ENCODE peak calls at places on chromosome 4, in seven cellular contexts. One of them, this sample, is unnamed.

GRCh38 chr4:147548251-147548650 is 67.4 kb downstream of the EDNRA start:
- DNase-seq in OCI-LY7: no peak
- DNase-seq in PC-3: no peak
- DNase-seq in sigmoid colon: no peak
- DNase-seq in MM.1S: no peak
- DNase-seq in tibial artery: no peak
- DNase-seq in dorsolateral prefrontal cortex: no peak
- DNase-seq in this sample: no peak

GRCh38 chr4:146336413-146336807 is 122.1 kb downstream of the REELD1 start:
- DNase-seq in OCI-LY7: no peak
- DNase-seq in PC-3: peak
- DNase-seq in sigmoid colon: no peak
- DNase-seq in MM.1S: no peak
- DNase-seq in tibial artery: no peak
- DNase-seq in dorsolateral prefrontal cortex: no peak
- DNase-seq in this sample: no peak

GRCh38 chr4:77037736-77038135 is 38.1 kb downstream of the CCNI start:
- DNase-seq in OCI-LY7: no peak
- DNase-seq in PC-3: no peak
- DNase-seq in sigmoid colon: no peak
- DNase-seq in MM.1S: no peak
- DNase-seq in tibial artery: no peak
- DNase-seq in dorsolateral prefrontal cortex: no peak
- DNase-seq in this sample: no peak

GRCh38 chr4:39312821-39313220 is 53.3 kb downstream of the RFC1 start:
- DNase-seq in OCI-LY7: no peak
- DNase-seq in PC-3: no peak
- DNase-seq in sigmoid colon: no peak
- DNase-seq in MM.1S: no peak
- DNase-seq in tibial artery: no peak
- DNase-seq in dorsolateral prefrontal cortex: no peak
- DNase-seq in this sample: no peak

GRCh38 chr4:9804918-9805317 is 23.5 kb downstream of the DRD5 start:
- DNase-seq in OCI-LY7: no peak
- DNase-seq in PC-3: no peak
- DNase-seq in sigmoid colon: no peak
- DNase-seq in MM.1S: no peak
- DNase-seq in tibial artery: no peak
- DNase-seq in dorsolateral prefrontal cortex: no peak
- DNase-seq in this sample: no peak

GRCh38 chr4:184506527-184507121 is 32.3 kb upstream of the IRF2 start:
- DNase-seq in OCI-LY7: peak
- DNase-seq in PC-3: peak
- DNase-seq in sigmoid colon: no peak
- DNase-seq in MM.1S: peak
- DNase-seq in tibial artery: no peak
- DNase-seq in dorsolateral prefrontal cortex: no peak
- DNase-seq in this sample: no peak

GRCh38 chr4:183118141-183118540 is 19.1 kb downstream of the WWC2 start:
- DNase-seq in OCI-LY7: no peak
- DNase-seq in PC-3: no peak
- DNase-seq in sigmoid colon: no peak
- DNase-seq in MM.1S: no peak
- DNase-seq in tibial artery: no peak
- DNase-seq in dorsolateral prefrontal cortex: no peak
- DNase-seq in this sample: no peak

GRCh38 chr4:12411072-12411471 is 982.4 kb upstream of the HS3ST1 start:
- DNase-seq in OCI-LY7: no peak
- DNase-seq in PC-3: no peak
- DNase-seq in sigmoid colon: no peak
- DNase-seq in MM.1S: no peak
- DNase-seq in tibial artery: peak
- DNase-seq in dorsolateral prefrontal cortex: no peak
- DNase-seq in this sample: no peak

GRCh38 chr4:55372259-55372658 is 23.5 kb upstream of the TMEM165 start:
- DNase-seq in OCI-LY7: no peak
- DNase-seq in PC-3: no peak
- DNase-seq in sigmoid colon: no peak
- DNase-seq in MM.1S: no peak
- DNase-seq in tibial artery: no peak
- DNase-seq in dorsolateral prefrontal cortex: no peak
- DNase-seq in this sample: no peak

GRCh38 chr4:104966349-104967033 is 180.2 kb upstream of the TET2 start:
- DNase-seq in OCI-LY7: no peak
- DNase-seq in PC-3: peak
- DNase-seq in sigmoid colon: no peak
- DNase-seq in MM.1S: peak
- DNase-seq in tibial artery: peak
- DNase-seq in dorsolateral prefrontal cortex: no peak
- DNase-seq in this sample: no peak

GRCh38 chr4:13766722-13767495 is 139.4 kb upstream of the BOD1L1 start:
- DNase-seq in OCI-LY7: no peak
- DNase-seq in PC-3: no peak
- DNase-seq in sigmoid colon: no peak
- DNase-seq in MM.1S: no peak
- DNase-seq in tibial artery: no peak
- DNase-seq in dorsolateral prefrontal cortex: peak
- DNase-seq in this sample: no peak

GRCh38 chr4:25928956-25929336 is 14.9 kb downstream of the SMIM20 start:
- DNase-seq in OCI-LY7: no peak
- DNase-seq in PC-3: no peak
- DNase-seq in sigmoid colon: no peak
- DNase-seq in MM.1S: no peak
- DNase-seq in tibial artery: no peak
- DNase-seq in dorsolateral prefrontal cortex: no peak
- DNase-seq in this sample: no peak

GRCh38 chr4:57147335-57148060 is 37.3 kb upstream of the IGFBP7 start:
- DNase-seq in OCI-LY7: no peak
- DNase-seq in PC-3: no peak
- DNase-seq in sigmoid colon: no peak
- DNase-seq in MM.1S: no peak
- DNase-seq in tibial artery: no peak
- DNase-seq in dorsolateral prefrontal cortex: no peak
- DNase-seq in this sample: no peak

GRCh38 chr4:6229095-6229494 is 28.7 kb upstream of the JAKMIP1 start:
- DNase-seq in OCI-LY7: no peak
- DNase-seq in PC-3: no peak
- DNase-seq in sigmoid colon: peak
- DNase-seq in MM.1S: no peak
- DNase-seq in tibial artery: no peak
- DNase-seq in dorsolateral prefrontal cortex: peak
- DNase-seq in this sample: no peak

GRCh38 chr4:120841580-120841979 is 80.9 kb downstream of the PRDM5 start:
- DNase-seq in OCI-LY7: no peak
- DNase-seq in PC-3: no peak
- DNase-seq in sigmoid colon: no peak
- DNase-seq in MM.1S: no peak
- DNase-seq in tibial artery: no peak
- DNase-seq in dorsolateral prefrontal cortex: no peak
- DNase-seq in this sample: no peak

GRCh38 chr4:123209436-123209835 is 187.2 kb upstream of the SPRY1 start:
- DNase-seq in OCI-LY7: no peak
- DNase-seq in PC-3: no peak
- DNase-seq in sigmoid colon: no peak
- DNase-seq in MM.1S: no peak
- DNase-seq in tibial artery: no peak
- DNase-seq in dorsolateral prefrontal cortex: no peak
- DNase-seq in this sample: no peak

GRCh38 chr4:125728568-125728967 is 413.8 kb downstream of the FAT4 start:
- DNase-seq in OCI-LY7: no peak
- DNase-seq in PC-3: peak
- DNase-seq in sigmoid colon: no peak
- DNase-seq in MM.1S: no peak
- DNase-seq in tibial artery: no peak
- DNase-seq in dorsolateral prefrontal cortex: no peak
- DNase-seq in this sample: no peak

GRCh38 chr4:102614801-102615200 is 113.6 kb downstream of the NFKB1 start:
- DNase-seq in OCI-LY7: no peak
- DNase-seq in PC-3: no peak
- DNase-seq in sigmoid colon: no peak
- DNase-seq in MM.1S: no peak
- DNase-seq in tibial artery: no peak
- DNase-seq in dorsolateral prefrontal cortex: no peak
- DNase-seq in this sample: no peak

GRCh38 chr4:15963568-15963967 is 593 bp upstream of the FGFBP2 start:
- DNase-seq in OCI-LY7: no peak
- DNase-seq in PC-3: no peak
- DNase-seq in sigmoid colon: no peak
- DNase-seq in MM.1S: no peak
- DNase-seq in tibial artery: no peak
- DNase-seq in dorsolateral prefrontal cortex: no peak
- DNase-seq in this sample: no peak

DNA sequence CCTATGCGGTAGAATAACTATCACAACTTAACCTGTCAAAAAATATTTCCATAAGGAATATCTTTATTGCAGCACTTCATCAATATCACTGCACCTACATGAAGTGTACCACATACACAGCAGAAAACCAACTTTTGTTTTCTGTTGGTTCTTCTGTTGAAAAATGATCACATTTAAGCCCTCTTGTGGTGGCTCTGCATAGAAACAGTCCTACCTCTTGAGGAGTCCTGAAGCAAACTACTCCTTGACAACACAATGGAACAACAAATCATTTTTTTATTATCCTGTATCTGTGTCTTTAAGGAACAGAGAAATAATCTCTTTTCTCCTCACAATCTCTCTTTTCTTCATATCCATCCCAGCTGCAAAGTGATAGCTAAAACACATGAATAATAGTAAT is 39.8 kb upstream of the ATOH1 start:
- DNase-seq in OCI-LY7: peak
- DNase-seq in PC-3: peak
- DNase-seq in sigmoid colon: no peak
- DNase-seq in MM.1S: peak
- DNase-seq in tibial artery: no peak
- DNase-seq in dorsolateral prefrontal cortex: no peak
- DNase-seq in this sample: no peak
- TF ChIP-seq CTCF in OCI-LY7: peak
- TF ChIP-seq CTCF in PC-3: peak
- TF ChIP-seq CTCF in sigmoid colon: no peak
- TF ChIP-seq CTCF in MM.1S: peak
- TF ChIP-seq CTCF in tibial artery: no peak
- TF ChIP-seq CTCF in dorsolateral prefrontal cortex: no peak
- TF ChIP-seq CTCF in this sample: no peak

DNA sequence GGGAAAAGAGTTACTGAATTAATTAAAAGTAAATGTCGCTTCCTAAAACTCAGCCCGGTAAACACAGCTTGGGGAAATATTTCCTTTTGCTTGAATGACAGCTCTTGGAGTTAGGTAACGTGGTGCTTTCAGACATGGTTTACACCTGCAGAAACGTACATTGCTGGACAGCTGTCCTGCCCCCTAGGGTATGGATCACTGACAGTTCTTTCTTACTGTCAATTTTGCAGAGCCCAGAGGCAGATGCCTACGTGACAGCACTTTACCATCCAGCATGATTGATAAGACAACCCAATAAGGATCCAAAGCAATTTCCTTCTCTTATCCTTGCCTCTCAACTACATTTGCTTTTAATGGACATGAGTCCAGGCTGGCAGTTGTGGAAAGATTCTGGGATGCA is 334.5 kb downstream of the PACRGL start:
- DNase-seq in OCI-LY7: no peak
- DNase-seq in PC-3: no peak
- DNase-seq in sigmoid colon: no peak
- DNase-seq in MM.1S: no peak
- DNase-seq in tibial artery: no peak
- DNase-seq in dorsolateral prefrontal cortex: no peak
- DNase-seq in this sample: no peak
- H3K4me3 ChIP-seq in OCI-LY7: no peak
- H3K4me3 ChIP-seq in PC-3: no peak
- H3K4me3 ChIP-seq in sigmoid colon: no peak
- H3K4me3 ChIP-seq in MM.1S: no peak
- H3K4me3 ChIP-seq in tibial artery: no peak
- H3K4me3 ChIP-seq in dorsolateral prefrontal cortex: no peak
- H3K4me3 ChIP-seq in this sample: no peak

GRCh38 chr4:132614682-132615081 is 534.4 kb upstream of the PCDH10 start:
- DNase-seq in OCI-LY7: peak
- DNase-seq in PC-3: no peak
- DNase-seq in sigmoid colon: no peak
- DNase-seq in MM.1S: no peak
- DNase-seq in tibial artery: no peak
- DNase-seq in dorsolateral prefrontal cortex: no peak
- DNase-seq in this sample: no peak
- TF ChIP-seq CTCF in OCI-LY7: peak
- TF ChIP-seq CTCF in PC-3: peak
- TF ChIP-seq CTCF in sigmoid colon: no peak
- TF ChIP-seq CTCF in MM.1S: peak
- TF ChIP-seq CTCF in tibial artery: no peak
- TF ChIP-seq CTCF in dorsolateral prefrontal cortex: peak
- TF ChIP-seq CTCF in this sample: no peak

GRCh38 chr4:122205687-122206086 is 53.6 kb downstream of the BLTP1 start:
- DNase-seq in OCI-LY7: peak
- DNase-seq in PC-3: no peak
- DNase-seq in sigmoid colon: no peak
- DNase-seq in MM.1S: peak
- DNase-seq in tibial artery: no peak
- DNase-seq in dorsolateral prefrontal cortex: no peak
- DNase-seq in this sample: no peak
- H3K4me3 ChIP-seq in OCI-LY7: no peak
- H3K4me3 ChIP-seq in PC-3: no peak
- H3K4me3 ChIP-seq in sigmoid colon: no peak
- H3K4me3 ChIP-seq in MM.1S: no peak
- H3K4me3 ChIP-seq in tibial artery: no peak
- H3K4me3 ChIP-seq in dorsolateral prefrontal cortex: no peak
- H3K4me3 ChIP-seq in this sample: no peak

DNA sequence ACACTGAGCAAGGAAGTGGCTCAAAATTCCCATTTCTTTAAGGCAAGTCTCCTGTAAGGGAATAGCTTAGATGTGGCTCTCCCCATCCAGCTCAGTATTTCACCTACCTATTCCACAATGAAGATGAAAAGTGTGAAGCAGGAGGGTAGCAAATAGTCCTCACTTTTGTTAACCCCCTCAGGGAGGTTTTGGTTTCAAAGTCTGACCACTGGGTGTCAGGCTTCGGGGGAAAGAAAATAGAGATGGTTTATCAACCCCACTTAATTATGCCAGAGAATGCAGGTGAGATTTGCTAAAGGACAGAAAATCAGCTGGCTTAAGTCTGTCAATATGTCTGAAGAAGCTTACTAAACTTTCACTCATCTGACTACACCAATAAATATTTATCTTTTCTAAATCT is 69.5 kb downstream of the DHX15 start:
- DNase-seq in OCI-LY7: peak
- DNase-seq in PC-3: peak
- DNase-seq in sigmoid colon: no peak
- DNase-seq in MM.1S: no peak
- DNase-seq in tibial artery: no peak
- DNase-seq in dorsolateral prefrontal cortex: no peak
- DNase-seq in this sample: no peak
- TF ChIP-seq CTCF in OCI-LY7: peak
- TF ChIP-seq CTCF in PC-3: peak
- TF ChIP-seq CTCF in sigmoid colon: no peak
- TF ChIP-seq CTCF in MM.1S: peak
- TF ChIP-seq CTCF in tibial artery: no peak
- TF ChIP-seq CTCF in dorsolateral prefrontal cortex: no peak
- TF ChIP-seq CTCF in this sample: no peak

GRCh38 chr4:152901205-152901604 is 34.9 kb upstream of the FHDC1 start:
- DNase-seq in OCI-LY7: no peak
- DNase-seq in PC-3: no peak
- DNase-seq in sigmoid colon: no peak
- DNase-seq in MM.1S: no peak
- DNase-seq in tibial artery: no peak
- DNase-seq in dorsolateral prefrontal cortex: no peak
- DNase-seq in this sample: no peak
- H3K4me3 ChIP-seq in OCI-LY7: no peak
- H3K4me3 ChIP-seq in PC-3: no peak
- H3K4me3 ChIP-seq in sigmoid colon: no peak
- H3K4me3 ChIP-seq in MM.1S: no peak
- H3K4me3 ChIP-seq in tibial artery: no peak
- H3K4me3 ChIP-seq in dorsolateral prefrontal cortex: peak
- H3K4me3 ChIP-seq in this sample: no peak

This sample was measured in coronary artery.